ENCODE peak calls at places on chromosomes 5 and 9, in four cellular contexts. Q, F, J and E are unnamed samples.

GRCh38 chr9:109816490-109816889 is 36.5 kb downstream of the PALM2AKAP2 start:
- DNase-seq in Q (peak), F (peak), J (no peak), E (no peak)

GRCh38 chr9:16960084-16960483 is 89.6 kb upstream of the BNC2 start:
- DNase-seq in Q (peak), F (no peak), J (no peak), E (no peak)

GRCh38 chr9:86829496-86830046 is 117.7 kb downstream of the GAS1 start:
- DNase-seq in Q (no peak), F (no peak), J (no peak), E (no peak)

GRCh38 chr9:91814214-91814613 is 135.8 kb downstream of the ROR2 start:
- DNase-seq in Q (no peak), F (no peak), J (no peak), E (no peak)

GRCh38 chr5:115657883-115658233 is 32.0 kb upstream of the TMED7 start:
- DNase-seq in Q (peak), F (no peak), J (no peak), E (no peak)

GRCh38 chr9:37083654-37084053 is 36.7 kb upstream of the ZCCHC7 start:
- DNase-seq in Q (no peak), F (no peak), J (no peak), E (no peak)

GRCh38 chr9:130833324-130833990 is 1.6 kb upstream of the ABL1 start:
- DNase-seq in Q (no peak), F (no peak), J (no peak), E (no peak)

GRCh38 chr5:1005904-1006655 is 2.5 kb upstream of the NKD2 start:
- DNase-seq in Q (no peak), F (no peak), J (peak), E (no peak)

GRCh38 chr5:177477701-177478477 is 4.5 kb upstream of the DBN1 start:
- DNase-seq in Q (no peak), F (no peak), J (no peak), E (no peak)

GRCh38 chr5:131413605-131414559 is 150.0 kb downstream of the CDC42SE2 start:
- DNase-seq in Q (peak), F (no peak), J (no peak), E (no peak)

GRCh38 chr9:134724231-134724911 is 82.8 kb downstream of the COL5A1 start:
- DNase-seq in Q (no peak), F (no peak), J (no peak), E (no peak)

GRCh38 chr9:81848472-81848871 is 79.8 kb upstream of the SPATA31D4 start:
- DNase-seq in Q (peak), F (no peak), J (no peak), E (no peak)

GRCh38 chr5:54689411-54690251 is 172.1 kb downstream of the SNX18 start:
- DNase-seq in Q (no peak), F (no peak), J (no peak), E (no peak)

GRCh38 chr9:114224247-114224610 is 68.9 kb downstream of the COL27A1 start:
- DNase-seq in Q (peak), F (no peak), J (no peak), E (no peak)

GRCh38 chr9:126947529-126947928 is 32.9 kb downstream of the RALGPS1 start:
- DNase-seq in Q (no peak), F (no peak), J (no peak), E (peak)

GRCh38 chr5:74538206-74538661 is 102.3 kb downstream of the ENC1 start:
- DNase-seq in Q (peak), F (peak), J (no peak), E (no peak)

GRCh38 chr5:14552017-14552416 is 29.6 kb upstream of the OTULINL start:
- DNase-seq in Q (no peak), F (no peak), J (no peak), E (no peak)

GRCh38 chr5:14742427-14743010 is 78.0 kb downstream of the OTULIN start:
- DNase-seq in Q (no peak), F (no peak), J (no peak), E (no peak)

GRCh38 chr5:177416334-177416733 is 7.0 kb upstream of the F12 start:
- DNase-seq in Q (peak), F (no peak), J (no peak), E (no peak)

GRCh38 chr9:127517620-127518019 is 66.3 kb downstream of the LRSAM1 start:
- DNase-seq in Q (no peak), F (no peak), J (no peak), E (no peak)

GRCh38 chr5:85109616-85110015 is 724.9 kb upstream of the EDIL3 start:
- DNase-seq in Q (no peak), F (no peak), J (no peak), E (no peak)

GRCh38 chr5:129172561-129172960 is 78.0 kb downstream of the ISOC1 start:
- DNase-seq in Q (peak), F (no peak), J (no peak), E (no peak)

GRCh38 chr9:69549310-69550202 is 122.6 kb downstream of the APBA1 start:
- DNase-seq in Q (peak), F (peak), J (no peak), E (peak)

GRCh38 chr9:76022317-76022716 is 131.8 kb downstream of the PCSK5 start:
- DNase-seq in Q (no peak), F (no peak), J (no peak), E (no peak)

GRCh38 chr9:74498616-74499095 is 1.5 kb downstream of the RORB start:
- DNase-seq in Q (no peak), F (no peak), J (no peak), E (no peak)